ENCODE peak calls at places on chromosome 1, in nine cellular contexts. I is GM12865; J is hepatic stellate cell; G is epithelial cell of esophagus; Q is AG08395; F is EH; K is stimulated activated CD4-positive, alpha-beta T cell treated with anti-CD3 and anti-CD28 coated beads, Interleukin-4, amount 100 ng/mL, for 4 hours; M is non-pigmented ciliary epithelial cell; N is left lung. Z is an unnamed sample.

GRCh38 chr1:245710961-245711903 is 556.4 kb downstream of the KIF26B start:
- DNase-seq in J (no peak), G (no peak), M (no peak), I (no peak), Q (no peak), N (no peak), K (no peak), F (no peak), Z (no peak)

GRCh38 chr1:234724517-234725176 is 114.7 kb upstream of the IRF2BP2 start:
- DNase-seq in G (no peak), K (no peak), N (peak; percentile 76), M (no peak), I (no peak), F (no peak), Q (no peak), J (no peak), Z (no peak)

GRCh38 chr1:245748246-245748645 is 593.5 kb downstream of the KIF26B start:
- DNase-seq in Q (no peak), K (no peak), N (no peak), F (no peak), M (no peak), G (no peak), J (no peak), I (no peak), Z (no peak)

GRCh38 chr1:59554011-59554673 is 257.2 kb downstream of the FGGY start:
- DNase-seq in F (no peak), Q (no peak), K (no peak), I (no peak), M (no peak), J (no peak), N (no peak), G (no peak), Z (no peak)

GRCh38 chr1:93778457-93778856 is 96.8 kb upstream of the BCAR3 start:
- DNase-seq in N (no peak), I (no peak), Q (no peak), F (no peak), M (no peak), K (no peak), J (no peak), G (no peak), Z (no peak)

GRCh38 chr1:85025940-85026339 is 22.4 kb downstream of the MCOLN3 start:
- DNase-seq in I (no peak), N (no peak), K (no peak), M (no peak), F (no peak), G (no peak), Q (no peak), J (no peak), Z (no peak)

GRCh38 chr1:11198851-11199628 is 9.9 kb downstream of the ANGPTL7 start:
- DNase-seq in N (no peak), G (no peak), F (no peak), I (no peak), M (no peak), K (no peak), J (no peak), Q (no peak), Z (peak; percentile 96)

GRCh38 chr1:52296345-52296744 is 69.7 kb downstream of the CC2D1B start:
- DNase-seq in G (peak; percentile 73), M (no peak), I (peak; percentile 51), F (peak; percentile 66), Q (peak; percentile 76), N (no peak), J (peak; percentile 67), K (no peak), Z (peak; percentile 44)

GRCh38 chr1:175188936-175189335 is 3.6 kb downstream of the KIAA0040 start:
- DNase-seq in Q (no peak), I (peak; percentile 83), K (peak; percentile 49), F (no peak), J (no peak), N (peak; percentile 64), M (no peak), G (no peak), Z (no peak)

GRCh38 chr1:55310517-55310927 is 95.4 kb upstream of the USP24 start:
- DNase-seq in Q (peak; percentile 93), K (no peak), G (peak; percentile 94), I (no peak), N (peak; percentile 56), F (peak; percentile 100), M (peak; percentile 99), J (peak; percentile 89), Z (no peak)

GRCh38 chr1:9121891-9122409 is 7.0 kb downstream of the GPR157 start:
- DNase-seq in Q (no peak), J (no peak), G (no peak), F (no peak), M (no peak), N (no peak), K (no peak), I (peak; percentile 90), Z (no peak)